ENCODE peak calls at places on chromosomes 3 and 15, in five cellular contexts. X, O, D, R and Z are unnamed samples.

GRCh38 chr3:118772036-118773030 is 262.3 kb downstream of the IGSF11 start:
- DNase-seq in D (no peak), O (no peak), X (no peak), R (no peak), Z (no peak)

GRCh38 chr3:110708166-110708565 is 363.4 kb upstream of the NECTIN3 start:
- DNase-seq in O (no peak), D (no peak), X (no peak), R (no peak), Z (no peak)

GRCh38 chr3:59442056-59442455 is 392.2 kb upstream of the CFAP20DC start:
- DNase-seq in R (no peak), X (no peak), D (no peak), O (no peak), Z (no peak)

GRCh38 chr3:176147251-176147650 is 1050.0 kb downstream of the TBL1XR1 start:
- DNase-seq in D (no peak), O (no peak), X (peak), R (no peak), Z (no peak)

GRCh38 chr15:62895139-62895866 is 147.2 kb upstream of the TPM1 start:
- DNase-seq in X (no peak), O (no peak), R (no peak), D (no peak), Z (no peak)

GRCh38 chr3:16482770-16483531 is 30.5 kb downstream of the RFTN1 start:
- DNase-seq in O (no peak), D (no peak), R (no peak), X (no peak), Z (peak)

GRCh38 chr15:78195735-78196201 is 38.6 kb downstream of the ACSBG1 start:
- DNase-seq in R (peak), X (no peak), D (peak), O (no peak), Z (peak)

GRCh38 chr3:9779721-9780450 is 10.1 kb upstream of the CAMK1 start:
- DNase-seq in O (no peak), R (no peak), X (peak), D (no peak), Z (no peak)

GRCh38 chr3:123287051-123287961 is 85.6 kb downstream of the SEC22A start:
- DNase-seq in R (no peak), X (no peak), D (no peak), O (no peak), Z (no peak)

GRCh38 chr3:105649469-105649868 is 219.3 kb downstream of the CBLB start:
- DNase-seq in X (no peak), O (no peak), D (no peak), R (no peak), Z (no peak)

GRCh38 chr3:184563569-184563925 is 2.0 kb downstream of the EPHB3 start:
- DNase-seq in R (no peak), O (no peak), X (no peak), D (no peak), Z (no peak)

GRCh38 chr15:41914406-41914805 is 20.6 kb upstream of the SPTBN5 start:
- DNase-seq in O (no peak), R (no peak), X (no peak), D (no peak), Z (no peak)

GRCh38 chr3:188695251-188695650 is 476.5 kb upstream of the TPRG1 start:
- DNase-seq in X (no peak), D (no peak), R (no peak), O (no peak), Z (no peak)

GRCh38 chr15:57861039-57861638 is 154.6 kb downstream of the POLR2M start:
- DNase-seq in X (peak), R (peak), O (peak), D (no peak), Z (peak)